ENCODE peak calls at places on chromosome 5, in five cellular contexts. S is H1, D is stomach, R is iPS DF 6.9, Z is MM.1S. F is an unnamed sample.

GRCh38 chr5:169805527-169805934 is 168.5 kb downstream of the DOCK2 start:
- DNase-seq in S (no peak), D (no peak), R (no peak), Z (no peak), F (no peak)

GRCh38 chr5:67774796-67775195 is 440.8 kb upstream of the PIK3R1 start:
- DNase-seq in S (no peak), D (no peak), R (no peak), Z (no peak), F (no peak)

GRCh38 chr5:2254880-2255750 is 372.4 kb upstream of the IRX4 start:
- DNase-seq in S (no peak), D (no peak), R (no peak), Z (no peak), F (no peak)

GRCh38 chr5:94544784-94545318 is 73.6 kb downstream of the KIAA0825 start:
- DNase-seq in S (no peak), D (no peak), R (no peak), Z (no peak), F (no peak)

GRCh38 chr5:154236459-154237375 is 46.2 kb downstream of the GALNT10 start:
- DNase-seq in S (no peak), D (no peak), R (no peak), Z (no peak), F (no peak)

GRCh38 chr5:135353952-135354721 is 44.9 kb downstream of the MACROH2A1 start:
- DNase-seq in S (no peak), D (no peak), R (no peak), Z (no peak), F (no peak)

GRCh38 chr5:149325894-149326293 is 19.4 kb upstream of the GRPEL2 start:
- DNase-seq in S (no peak), D (no peak), R (no peak), Z (no peak), F (no peak)

GRCh38 chr5:149153751-149154610 is 12.7 kb downstream of the ABLIM3 start:
- DNase-seq in S (no peak), D (no peak), R (no peak), Z (no peak), F (no peak)

GRCh38 chr5:40904205-40904993 is 4.9 kb upstream of the C7 start:
- DNase-seq in S (peak; percentile 68), D (peak; percentile 75), R (peak; percentile 76), Z (peak; percentile 69), F (no peak)
- H3K27ac ChIP-seq in S (no peak overlapping the region), D (no peak overlapping the region), R (no peak overlapping the region), Z (no peak overlapping the region), F (no peak overlapping the region)

GRCh38 chr5:59586811-59587340 is 306.6 kb downstream of the PDE4D start:
- DNase-seq in S (no peak), D (no peak), R (no peak), Z (no peak), F (no peak)
- H3K4me3 ChIP-seq in S (no peak overlapping the region), D (peak overlapping the region; percentile 35), R (no peak overlapping the region), Z (no peak overlapping the region), F (peak overlapping the region; percentile 73)

DNA sequence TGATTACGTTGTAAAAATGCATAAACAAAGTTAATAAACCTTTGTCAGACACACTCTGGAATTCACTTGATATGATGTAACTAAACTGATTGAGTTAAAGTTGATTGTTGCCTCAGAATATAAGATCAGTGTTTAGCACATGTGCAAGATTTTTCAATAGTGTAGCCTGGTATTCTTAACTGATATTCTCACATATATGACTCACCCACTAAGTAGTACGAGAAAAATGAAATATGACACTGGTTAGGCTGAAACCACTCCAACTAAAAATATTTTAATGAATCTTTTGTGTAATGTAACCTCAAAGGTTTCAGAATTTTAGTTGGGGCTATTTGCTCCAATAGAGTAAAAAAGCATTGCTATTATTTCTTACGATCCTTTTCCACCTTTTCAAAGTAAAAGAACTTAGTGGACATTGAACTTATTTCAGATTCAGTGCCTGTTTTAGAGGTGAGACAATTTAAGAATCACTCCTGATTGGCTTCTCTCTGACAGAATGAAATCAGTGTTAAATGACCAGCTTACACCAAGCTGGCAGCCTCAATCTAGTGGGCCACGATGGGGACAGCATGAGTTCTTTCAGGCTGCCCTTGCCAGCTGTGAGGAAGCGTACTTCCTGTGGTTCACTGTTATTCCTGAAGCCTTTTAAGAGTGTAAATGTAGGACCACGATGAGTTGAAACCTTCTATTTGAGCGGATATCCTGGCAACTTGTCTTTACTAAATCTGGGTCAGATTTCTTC is 277.3 kb upstream of the CDH9 start:
- DNase-seq in S (peak; percentile 10), D (no peak), R (peak; percentile 25), Z (peak; percentile 85), F (no peak)
- H3K27ac ChIP-seq in S (no peak overlapping the region), D (no peak overlapping the region), R (no peak overlapping the region), Z (peak overlapping the region; percentile 87), F (no peak overlapping the region)

DNA sequence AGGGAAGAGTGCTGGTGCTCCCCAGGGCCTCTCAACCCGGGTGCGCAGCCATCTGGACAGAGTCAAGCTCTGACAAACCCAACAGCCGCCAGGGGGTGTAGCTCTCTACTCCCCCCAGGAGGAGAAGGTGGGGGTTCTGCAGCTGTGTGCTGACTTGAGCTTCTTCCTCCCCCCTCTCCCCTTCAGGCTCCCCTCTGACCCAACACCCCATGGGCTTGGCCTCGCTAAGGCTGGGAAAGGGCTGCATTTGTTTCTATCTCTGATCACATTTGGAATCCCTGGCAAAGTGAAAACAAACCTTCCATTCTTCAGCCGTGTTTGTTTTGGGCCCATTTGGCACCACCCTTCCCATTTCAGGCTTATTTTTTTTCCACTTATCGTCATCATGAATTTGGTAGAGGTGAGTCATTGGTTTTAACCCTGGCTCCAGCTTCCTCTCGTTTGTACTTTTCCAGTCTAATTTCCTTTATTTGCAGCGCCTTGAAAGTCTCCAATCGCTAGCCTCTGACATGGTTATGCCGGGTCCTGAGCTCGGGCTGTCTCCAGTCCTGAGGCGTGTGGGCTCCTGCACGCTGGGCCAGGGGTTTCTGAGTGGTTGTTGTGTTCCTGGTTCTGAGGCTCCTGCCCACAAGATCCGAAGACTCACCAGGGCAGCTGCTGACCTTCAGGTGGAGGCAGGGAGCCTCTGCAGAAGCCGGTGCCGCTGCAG is 36.1 kb downstream of the DAP start:
- DNase-seq in S (no peak), D (peak; percentile 63), R (no peak), Z (no peak), F (peak; percentile 79)
- H3K4me3 ChIP-seq in S (no peak overlapping the region), D (no peak overlapping the region), R (no peak overlapping the region), Z (no peak overlapping the region), F (no peak overlapping the region)

GRCh38 chr5:14581333-14581890 is at the start of gene OTULINL:
- DNase-seq in S (peak; percentile 59), D (peak; percentile 89), R (peak; percentile 33), Z (peak; percentile 81), F (peak; percentile 96)
- H3K27ac ChIP-seq in S (no peak within 1 kb of the TSS), D (peak within 1 kb of the TSS; percentile 77), R (no peak within 1 kb of the TSS), Z (peak within 1 kb of the TSS; percentile 62), F (peak within 1 kb of the TSS; percentile 30)

DNA sequence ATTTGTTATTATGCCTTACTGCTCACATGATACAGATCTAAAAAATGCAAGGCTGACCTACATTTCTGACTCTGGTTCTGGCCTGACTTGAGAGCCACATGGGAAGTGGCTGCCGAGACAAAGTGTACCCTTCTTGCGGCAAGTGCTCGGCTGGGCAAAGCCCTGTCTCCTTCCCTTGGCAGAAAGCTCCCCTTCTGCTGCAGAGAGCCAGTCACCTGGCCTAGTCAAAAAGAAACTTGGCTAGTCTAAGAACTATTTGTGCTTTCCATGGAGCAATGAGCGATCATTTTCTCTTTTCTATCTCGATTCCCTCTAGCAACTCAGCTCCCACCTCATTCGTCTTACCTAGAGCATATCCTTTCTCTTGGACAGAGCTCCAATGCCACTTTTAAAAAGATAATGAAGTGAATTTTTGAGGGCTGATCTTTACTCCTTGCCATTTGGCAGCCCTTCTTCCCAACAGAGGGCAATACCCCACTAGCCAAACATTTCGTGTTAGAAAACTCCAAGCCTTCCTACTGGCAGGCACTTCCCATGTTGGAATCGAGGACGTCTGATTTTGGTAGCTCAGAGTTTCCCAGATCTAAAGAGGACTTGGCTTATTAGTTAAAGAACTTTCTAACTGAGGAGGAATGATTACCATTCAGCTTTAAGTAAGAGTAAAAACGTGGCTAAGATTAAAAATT is 108.1 kb upstream of the PRRC1 start:
- DNase-seq in S (no peak), D (no peak), R (no peak), Z (no peak), F (no peak)
- H3K4me3 ChIP-seq in S (no peak overlapping the region), D (no peak overlapping the region), R (no peak overlapping the region), Z (no peak overlapping the region), F (no peak overlapping the region)

GRCh38 chr5:17147225-17148120 is 70.0 kb upstream of the BASP1 start:
- DNase-seq in S (no peak), D (no peak), R (no peak), Z (no peak), F (no peak)
- H3K27ac ChIP-seq in S (no peak overlapping the region), D (no peak overlapping the region), R (no peak overlapping the region), Z (no peak overlapping the region), F (no peak overlapping the region)

DNA sequence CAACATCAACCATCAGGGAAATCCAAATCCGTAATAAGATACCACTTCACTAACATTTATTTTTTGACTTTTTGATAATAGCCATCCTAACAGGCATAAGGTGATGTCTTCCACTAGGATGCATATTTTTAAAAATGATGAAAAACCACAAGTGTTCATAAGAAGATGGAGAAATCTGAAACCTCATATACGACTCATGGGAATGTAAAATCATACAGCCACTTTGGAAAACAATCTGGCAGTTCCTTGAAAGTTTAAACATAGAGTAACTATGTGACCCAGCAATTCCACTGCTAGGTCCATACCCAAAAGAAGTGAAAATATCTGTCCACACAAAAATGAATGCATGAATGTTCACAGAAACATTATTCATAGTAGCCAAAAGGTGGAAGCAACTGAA is 431.0 kb downstream of the ENC1 start:
- DNase-seq in S (no peak), D (no peak), R (no peak), Z (no peak), F (no peak)
- H3K4me3 ChIP-seq in S (no peak overlapping the region), D (no peak overlapping the region), R (no peak overlapping the region), Z (no peak overlapping the region), F (no peak overlapping the region)

F was measured in kidney.